ENCODE peak calls at places on chromosomes 13 and 19, in five cellular contexts. Z, P, S, O and B are unnamed samples.

GRCh38 chr13:100523994-100524393 is 64.6 kb downstream of the GGACT start:
- DNase-seq in Z (no peak), P (no peak), S (no peak), O (no peak), B (no peak)

GRCh38 chr19:50537306-50537685 is 23.6 kb upstream of the ASPDH start:
- DNase-seq in Z (no peak), P (no peak), S (no peak), O (no peak), B (no peak)

GRCh38 chr13:76856141-76856571 is 30.0 kb downstream of the KCTD12 start:
- DNase-seq in Z (no peak), P (no peak), S (no peak), O (no peak), B (no peak)

GRCh38 chr19:41537789-41538188 is 38.2 kb upstream of the CEACAM21 start:
- DNase-seq in Z (no peak), P (no peak), S (peak; percentile 48), O (no peak), B (no peak)

GRCh38 chr19:13637664-13638063 is 126.7 kb upstream of the MRI1 start:
- DNase-seq in Z (no peak), P (no peak), S (no peak), O (no peak), B (no peak)

GRCh38 chr19:18494267-18494607 is 27.6 kb downstream of the ELL start:
- DNase-seq in Z (no peak), P (no peak), S (no peak), O (no peak), B (no peak)

GRCh38 chr13:43728411-43728810 is 58.4 kb downstream of the ENOX1 start:
- DNase-seq in Z (no peak), P (no peak), S (no peak), O (no peak), B (no peak)

GRCh38 chr13:45178349-45179142 is 22.3 kb downstream of the KCTD4 start:
- DNase-seq in Z (no peak), P (peak; percentile 9), S (no peak), O (no peak), B (no peak)

GRCh38 chr19:46372901-46373572 is 26.1 kb downstream of the PPP5C start:
- DNase-seq in Z (no peak), P (no peak), S (no peak), O (peak; percentile 41), B (no peak)

GRCh38 chr19:16078759-16079707 is 2.7 kb downstream of the TPM4 start:
- DNase-seq in Z (peak; percentile 80), P (peak; percentile 86), S (peak; percentile 92), O (no peak), B (peak; percentile 85)

GRCh38 chr19:41297628-41298326 is 12.2 kb upstream of the CCDC97 start:
- DNase-seq in Z (no peak), P (no peak), S (peak; percentile 34), O (no peak), B (no peak)

GRCh38 chr19:4376245-4376990 is 23.9 kb downstream of the SH3GL1 start:
- DNase-seq in Z (peak; percentile 4), P (no peak), S (no peak), O (no peak), B (no peak)

GRCh38 chr13:66887088-66887487 is 343.0 kb downstream of the PCDH9 start:
- DNase-seq in Z (peak; percentile 6), P (peak; percentile 11), S (peak; percentile 89), O (no peak), B (no peak)

GRCh38 chr13:99178636-99179035 is 22.0 kb upstream of the UBAC2 start:
- DNase-seq in Z (no peak), P (no peak), S (peak; percentile 81), O (no peak), B (peak; percentile 50)

GRCh38 chr13:27381601-27382000 is 42.8 kb upstream of the GTF3A start:
- DNase-seq in Z (no peak), P (no peak), S (no peak), O (no peak), B (no peak)

GRCh38 chr13:46380242-46380641 is 6.8 kb downstream of the RUBCNL start:
- DNase-seq in Z (no peak), P (no peak), S (no peak), O (no peak), B (no peak)

GRCh38 chr19:709196-709964 is 645 bp downstream of the PALM start:
- DNase-seq in Z (no peak), P (no peak), S (no peak), O (no peak), B (no peak)

GRCh38 chr13:111488466-111489132 is 168.2 kb downstream of the TEX29 start:
- DNase-seq in Z (no peak), P (no peak), S (no peak), O (no peak), B (no peak)

GRCh38 chr19:38371081-38371480 is 3.3 kb upstream of the PSMD8 start:
- DNase-seq in Z (no peak), P (no peak), S (no peak), O (no peak), B (no peak)

GRCh38 chr13:113400621-113401451 is 36.9 kb upstream of the GRTP1 start:
- DNase-seq in Z (peak; percentile 72), P (peak; percentile 70), S (peak; percentile 24), O (no peak), B (no peak)

GRCh38 chr13:20654156-20654555 is 49.3 kb upstream of the IL17D start:
- DNase-seq in Z (no peak), P (no peak), S (no peak), O (no peak), B (no peak)

GRCh38 chr19:13633109-13633508 is 126.8 kb upstream of the CACNA1A start:
- DNase-seq in Z (no peak), P (no peak), S (no peak), O (no peak), B (no peak)

GRCh38 chr13:100240109-100240779 is 151.4 kb downstream of the PCCA start:
- DNase-seq in Z (no peak), P (no peak), S (no peak), O (no peak), B (no peak)

GRCh38 chr13:59318320-59318930 is 845.3 kb downstream of the DIAPH3 start:
- DNase-seq in Z (peak; percentile 69), P (peak; percentile 83), S (peak; percentile 65), O (peak; percentile 66), B (no peak)

GRCh38 chr13:105037064-105037463 is 1498.4 kb downstream of the EFNB2 start:
- DNase-seq in Z (no peak), P (no peak), S (no peak), O (no peak), B (no peak)

GRCh38 chr19:18029617-18030338 is 21.8 kb downstream of the ARRDC2 start:
- DNase-seq in Z (no peak), P (no peak), S (no peak), O (no peak), B (no peak)

GRCh38 chr19:18308051-18308947 is 14.6 kb downstream of the LSM4 start:
- DNase-seq in Z (no peak), P (no peak), S (no peak), O (no peak), B (no peak)

GRCh38 chr19:4914736-4915501 is 5.6 kb downstream of the UHRF1 start:
- DNase-seq in Z (no peak), P (no peak), S (no peak), O (no peak), B (peak; percentile 90)

GRCh38 chr13:37475966-37476365 is 122.6 kb downstream of the POSTN start:
- DNase-seq in Z (no peak), P (no peak), S (no peak), O (no peak), B (no peak)

GRCh38 chr19:13906525-13906904 is 514 bp downstream of the CC2D1A start:
- DNase-seq in Z (no peak), P (peak; percentile 27), S (peak; percentile 41), O (no peak), B (peak; percentile 25)

GRCh38 chr19:17194608-17195007 is 20.5 kb upstream of the USE1 start:
- DNase-seq in Z (no peak), P (no peak), S (no peak), O (no peak), B (no peak)

GRCh38 chr19:16423891-16424290 is 47.9 kb downstream of the EPS15L1 start:
- DNase-seq in Z (no peak), P (no peak), S (no peak), O (no peak), B (no peak)

GRCh38 chr19:29963576-29963975 is 21.5 kb downstream of the URI1 start:
- DNase-seq in Z (no peak), P (no peak), S (no peak), O (no peak), B (no peak)

GRCh38 chr13:65834897-65835296 is 1395.2 kb downstream of the PCDH9 start:
- DNase-seq in Z (no peak), P (no peak), S (no peak), O (no peak), B (no peak)

GRCh38 chr13:100674363-100674847 is at the start of gene TMTC4:
- DNase-seq in Z (no peak), P (no peak), S (no peak), O (no peak), B (no peak)

GRCh38 chr13:44876782-44877324 is 112.4 kb downstream of the NUFIP1 start:
- DNase-seq in Z (no peak), P (no peak), S (no peak), O (peak; percentile 68), B (no peak)

GRCh38 chr19:6076291-6076665 is 34.0 kb downstream of the RFX2 start:
- DNase-seq in Z (no peak), P (no peak), S (no peak), O (no peak), B (no peak)
- H3K4me3 ChIP-seq in Z (no peak overlapping the region), P (no peak overlapping the region), S (no peak overlapping the region), O (no peak overlapping the region), B (no peak overlapping the region)

DNA sequence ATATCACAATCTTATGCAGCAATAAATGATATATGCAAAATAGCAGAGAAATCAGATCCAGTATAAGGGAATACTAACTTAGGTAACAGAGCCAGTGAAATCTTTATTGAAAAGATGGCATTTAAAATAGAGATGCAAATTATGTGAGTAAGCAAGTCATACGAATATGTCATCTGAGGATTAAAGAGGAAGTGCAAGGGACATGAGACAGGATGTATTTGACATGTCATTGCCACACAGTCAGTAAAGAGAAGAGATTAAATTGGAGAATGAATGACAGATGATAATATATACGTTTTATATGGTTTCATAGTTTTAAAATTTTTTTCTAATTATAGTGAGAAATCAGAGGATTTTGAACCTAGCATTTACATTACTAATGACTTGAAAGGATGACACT is 426.4 kb downstream of the SLITRK5 start:
- DNase-seq in Z (no peak), P (no peak), S (no peak), O (no peak), B (no peak)
- H3K4me1 ChIP-seq in Z (no peaks in the 10 kb centered on the region), P (no peaks in the 10 kb centered on the region), S (no peaks in the 10 kb centered on the region), O (no peaks in the 10 kb centered on the region), B (no peaks in the 10 kb centered on the region)

DNA sequence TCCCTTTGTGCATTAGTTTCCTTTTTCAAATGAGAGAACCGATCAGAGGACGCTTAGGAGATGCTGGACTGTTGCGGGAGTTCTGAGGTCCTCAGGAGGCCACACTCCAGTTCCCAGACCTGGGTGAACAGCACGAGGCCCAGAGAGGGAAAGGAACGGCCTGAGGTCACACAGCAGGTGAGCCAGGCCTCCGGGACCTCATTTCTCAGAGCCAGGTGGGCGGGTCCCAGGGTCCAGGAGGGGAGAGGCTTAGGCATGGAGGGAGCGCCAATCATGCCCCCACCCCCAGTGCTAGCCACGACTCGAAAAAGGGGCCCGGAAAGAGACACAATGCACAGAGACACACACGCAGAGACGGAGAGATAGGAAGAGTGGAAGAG is 1.8 kb downstream of the ELAVL3 start:
- DNase-seq in Z (no peak), P (no peak), S (no peak), O (no peak), B (no peak)
- H3K4me3 ChIP-seq in Z (no peak overlapping the region), P (no peak overlapping the region), S (no peak overlapping the region), O (peak overlapping the region; percentile 4), B (no peak overlapping the region)

GRCh38 chr13:21675095-21676007 is 4.5 kb downstream of the FGF9 start:
- DNase-seq in Z (peak; percentile 56), P (peak; percentile 43), S (peak; percentile 69), O (no peak), B (peak; percentile 18)
- H3K4me1 ChIP-seq in Z (peaks cover 19% of the 10 kb centered on the region), P (peaks cover 25% of the 10 kb centered on the region), S (peaks cover 38% of the 10 kb centered on the region), O (peaks cover 1% of the 10 kb centered on the region), B (peaks cover 28% of the 10 kb centered on the region)